ENCODE peak calls at places on chromosomes 5 and 9, in seven cellular contexts. One of them, this sample, is unnamed.

GRCh38 chr5:135324897-135325650 is 74.0 kb downstream of the MACROH2A1 start:
- DNase-seq in GM12892: no peak
- DNase-seq in ovary: no peak
- DNase-seq in HCT116: no peak
- DNase-seq in gastrocnemius medialis: no peak
- DNase-seq in K562: peak; percentile 53
- DNase-seq in H1: no peak
- DNase-seq in this sample: no peak

GRCh38 chr5:169116961-169117461 is 183.9 kb downstream of the SLIT3 start:
- DNase-seq in GM12892: no peak
- DNase-seq in K562: peak; percentile 9
- DNase-seq in gastrocnemius medialis: peak; percentile 29
- DNase-seq in ovary: no peak
- DNase-seq in HCT116: no peak
- DNase-seq in H1: no peak
- DNase-seq in this sample: no peak

GRCh38 chr5:95927927-95928723 is 33.5 kb downstream of the ELL2 start:
- DNase-seq in HCT116: no peak
- DNase-seq in H1: no peak
- DNase-seq in GM12892: no peak
- DNase-seq in K562: no peak
- DNase-seq in ovary: no peak
- DNase-seq in gastrocnemius medialis: no peak
- DNase-seq in this sample: peak; percentile 27

GRCh38 chr9:111691686-111692329 is 30.4 kb downstream of the GNG10 start:
- DNase-seq in ovary: no peak
- DNase-seq in gastrocnemius medialis: no peak
- DNase-seq in H1: no peak
- DNase-seq in GM12892: no peak
- DNase-seq in K562: peak; percentile 39
- DNase-seq in HCT116: peak; percentile 24
- DNase-seq in this sample: peak; percentile 41

GRCh38 chr9:3371842-3372241 is 154.0 kb downstream of the RFX3 start:
- DNase-seq in HCT116: no peak
- DNase-seq in ovary: no peak
- DNase-seq in H1: no peak
- DNase-seq in gastrocnemius medialis: no peak
- DNase-seq in K562: no peak
- DNase-seq in GM12892: no peak
- DNase-seq in this sample: no peak

GRCh38 chr5:41967401-41967800 is 42.3 kb downstream of the FBXO4 start:
- DNase-seq in H1: no peak
- DNase-seq in ovary: no peak
- DNase-seq in K562: no peak
- DNase-seq in gastrocnemius medialis: no peak
- DNase-seq in GM12892: no peak
- DNase-seq in HCT116: no peak
- DNase-seq in this sample: no peak

GRCh38 chr9:16258708-16259107 is 611.8 kb downstream of the BNC2 start:
- DNase-seq in ovary: no peak
- DNase-seq in GM12892: no peak
- DNase-seq in K562: no peak
- DNase-seq in H1: no peak
- DNase-seq in HCT116: no peak
- DNase-seq in gastrocnemius medialis: no peak
- DNase-seq in this sample: no peak

GRCh38 chr5:91378683-91379601 is 4.2 kb downstream of the ARRDC3 start:
- DNase-seq in GM12892: no peak
- DNase-seq in gastrocnemius medialis: no peak
- DNase-seq in K562: peak; percentile 23
- DNase-seq in ovary: no peak
- DNase-seq in HCT116: no peak
- DNase-seq in H1: no peak
- DNase-seq in this sample: peak; percentile 30

GRCh38 chr5:1261643-1262042 is 33.2 kb downstream of the TERT start:
- DNase-seq in gastrocnemius medialis: no peak
- DNase-seq in ovary: no peak
- DNase-seq in HCT116: no peak
- DNase-seq in K562: no peak
- DNase-seq in GM12892: no peak
- DNase-seq in H1: no peak
- DNase-seq in this sample: no peak

DNA sequence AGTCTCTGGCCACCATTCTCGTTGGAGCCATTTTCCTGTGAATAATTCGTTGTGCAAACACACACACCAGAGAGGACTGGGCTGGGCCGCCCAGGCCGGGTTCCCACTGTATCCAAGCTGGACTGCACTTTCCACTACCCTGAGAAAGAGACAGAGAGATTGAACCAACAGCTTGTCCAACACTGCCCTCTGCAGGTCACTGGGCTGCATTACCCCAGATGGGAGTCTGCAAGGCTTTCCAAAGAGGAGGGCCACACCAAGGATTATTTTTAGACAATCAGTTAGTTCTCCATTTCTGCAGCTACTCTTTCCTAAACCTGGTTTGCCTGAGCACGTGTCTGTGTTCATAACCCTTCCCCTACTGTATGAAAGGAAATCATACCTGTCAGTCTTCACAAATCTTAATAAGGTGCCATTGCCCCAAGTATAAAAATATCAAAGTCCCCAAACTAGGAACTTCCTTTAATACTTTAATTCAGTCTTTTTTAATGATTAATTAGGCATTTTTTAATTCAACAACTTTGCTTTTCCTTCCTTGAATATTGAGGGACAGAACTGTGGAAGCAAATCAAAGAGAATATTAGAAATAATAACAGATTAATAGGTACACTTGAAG is 13.3 kb upstream of the FGF1 start:
- DNase-seq in gastrocnemius medialis: peak; percentile 82
- DNase-seq in ovary: peak; percentile 77
- DNase-seq in HCT116: peak; percentile 66
- DNase-seq in K562: peak; percentile 82
- DNase-seq in H1: peak; percentile 96
- DNase-seq in GM12892: peak; percentile 23
- DNase-seq in this sample: peak; percentile 80
- TF ChIP-seq POLR2A in gastrocnemius medialis: no peak
- TF ChIP-seq POLR2A in ovary: peak; percentile 24
- TF ChIP-seq POLR2A in HCT116: no peak
- TF ChIP-seq POLR2A in K562: no peak
- TF ChIP-seq POLR2A in H1: no peak
- TF ChIP-seq POLR2A in GM12892: no peak
- TF ChIP-seq POLR2A in this sample: no peak

DNA sequence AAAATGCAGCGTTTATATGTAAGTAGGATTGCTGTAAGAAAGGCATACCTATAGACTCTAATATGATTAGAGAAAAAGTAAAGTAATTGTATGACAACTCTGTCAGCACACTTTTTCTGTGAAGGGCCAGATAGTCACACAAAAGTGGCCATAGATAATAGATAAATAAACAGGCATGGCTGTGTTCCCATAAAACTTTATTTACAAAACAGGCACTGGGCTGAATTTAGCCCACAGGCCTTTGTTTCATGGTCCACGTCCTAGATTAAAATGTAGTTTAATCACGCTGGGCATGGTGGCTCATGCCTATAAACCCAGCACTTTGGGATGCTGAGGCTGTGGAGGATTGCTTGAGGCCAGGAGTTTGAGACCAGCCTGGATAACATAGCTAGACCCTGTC is 8.7 kb upstream of the TXNDC8 start:
- DNase-seq in HCT116: no peak
- DNase-seq in K562: no peak
- DNase-seq in H1: no peak
- DNase-seq in gastrocnemius medialis: no peak
- DNase-seq in ovary: no peak
- DNase-seq in GM12892: no peak
- DNase-seq in this sample: no peak
- TF ChIP-seq POLR2A in HCT116: no peak
- TF ChIP-seq POLR2A in K562: no peak
- TF ChIP-seq POLR2A in H1: no peak
- TF ChIP-seq POLR2A in gastrocnemius medialis: no peak
- TF ChIP-seq POLR2A in ovary: no peak
- TF ChIP-seq POLR2A in GM12892: no peak
- TF ChIP-seq POLR2A in this sample: no peak

GRCh38 chr5:139765409-139766217 is 30.0 kb upstream of the PSD2 start:
- DNase-seq in gastrocnemius medialis: peak; percentile 48
- DNase-seq in K562: peak; percentile 87
- DNase-seq in HCT116: no peak
- DNase-seq in ovary: peak; percentile 75
- DNase-seq in GM12892: peak; percentile 87
- DNase-seq in H1: peak; percentile 97
- DNase-seq in this sample: peak; percentile 81
- TF ChIP-seq POLR2A in gastrocnemius medialis: no peak
- TF ChIP-seq POLR2A in K562: no peak
- TF ChIP-seq POLR2A in HCT116: no peak
- TF ChIP-seq POLR2A in ovary: no peak
- TF ChIP-seq POLR2A in GM12892: no peak
- TF ChIP-seq POLR2A in H1: no peak
- TF ChIP-seq POLR2A in this sample: no peak

GRCh38 chr5:177330991-177331837 is 19.5 kb upstream of the MXD3 start:
- DNase-seq in HCT116: no peak
- DNase-seq in K562: no peak
- DNase-seq in GM12892: no peak
- DNase-seq in H1: no peak
- DNase-seq in ovary: no peak
- DNase-seq in gastrocnemius medialis: no peak
- DNase-seq in this sample: no peak
- TF ChIP-seq POLR2A in HCT116: no peak
- TF ChIP-seq POLR2A in K562: no peak
- TF ChIP-seq POLR2A in GM12892: no peak
- TF ChIP-seq POLR2A in H1: no peak
- TF ChIP-seq POLR2A in ovary: no peak
- TF ChIP-seq POLR2A in gastrocnemius medialis: no peak
- TF ChIP-seq POLR2A in this sample: no peak

GRCh38 chr9:128067622-128067897 is 440 bp upstream of the NAIF1 start:
- DNase-seq in K562: no peak
- DNase-seq in ovary: no peak
- DNase-seq in H1: no peak
- DNase-seq in HCT116: no peak
- DNase-seq in gastrocnemius medialis: no peak
- DNase-seq in GM12892: no peak
- DNase-seq in this sample: no peak

GRCh38 chr9:128066713-128067621 is at the start of gene NAIF1:
- DNase-seq in ovary: peak; percentile 96
- DNase-seq in GM12892: peak; percentile 92
- DNase-seq in HCT116: peak; percentile 99
- DNase-seq in gastrocnemius medialis: peak; percentile 99
- DNase-seq in K562: peak; percentile 99
- DNase-seq in H1: peak; percentile 99
- DNase-seq in this sample: peak; percentile 99

GRCh38 chr9:128068656-128069221 is 707 bp downstream of the SLC25A25 start:
- DNase-seq in GM12892: no peak
- DNase-seq in H1: no peak
- DNase-seq in gastrocnemius medialis: no peak
- DNase-seq in HCT116: no peak
- DNase-seq in K562: no peak
- DNase-seq in ovary: peak; percentile 47
- DNase-seq in this sample: no peak

GRCh38 chr9:128065907-128066712 is 1.0 kb downstream of the NAIF1 start:
- DNase-seq in GM12892: no peak
- DNase-seq in H1: no peak
- DNase-seq in K562: peak; percentile 56
- DNase-seq in ovary: peak; percentile 60
- DNase-seq in gastrocnemius medialis: no peak
- DNase-seq in HCT116: no peak
- DNase-seq in this sample: no peak

DNA sequence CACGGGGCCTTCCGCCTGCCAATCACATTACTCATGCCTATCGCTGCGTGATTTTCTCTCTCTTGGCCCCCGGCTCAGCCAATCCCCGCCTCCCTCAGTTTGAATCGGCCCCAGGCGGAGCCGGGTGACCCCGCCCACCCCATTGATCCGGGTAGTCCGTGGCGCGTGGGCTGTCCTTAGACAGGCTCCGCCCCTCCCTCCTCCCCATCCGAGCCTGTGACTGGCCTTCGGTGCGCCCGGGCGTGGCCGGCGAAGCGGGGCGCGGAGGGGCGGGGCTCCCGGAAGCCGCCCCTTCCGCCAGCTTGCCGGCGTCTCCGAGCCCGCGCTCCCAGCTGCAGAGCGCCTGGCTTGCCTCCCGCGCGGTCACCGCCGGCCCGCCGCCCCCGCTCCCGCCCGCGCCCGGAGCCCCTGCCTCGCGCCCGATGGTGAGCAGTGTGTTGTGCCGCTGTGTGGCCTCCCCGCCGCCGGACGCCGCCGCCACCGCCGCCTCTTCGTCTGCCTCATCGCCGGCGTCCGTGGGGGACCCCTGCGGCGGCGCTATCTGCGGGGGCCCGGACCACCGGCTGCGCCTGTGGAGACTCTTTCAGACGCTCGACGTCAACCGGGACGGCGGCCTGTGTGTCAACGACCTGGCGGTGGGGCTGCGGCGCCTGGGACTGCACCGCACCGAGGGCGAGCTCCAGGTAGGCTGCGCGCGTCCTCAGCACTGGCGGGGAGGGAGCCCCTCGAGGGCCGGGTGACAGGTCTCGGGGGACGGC is at the start of gene SLC25A25:
- DNase-seq in gastrocnemius medialis: peak; percentile 99
- DNase-seq in K562: peak; percentile 99
- DNase-seq in HCT116: peak; percentile 97
- DNase-seq in H1: peak; percentile 100
- DNase-seq in ovary: peak; percentile 100
- DNase-seq in GM12892: peak; percentile 88
- DNase-seq in this sample: peak; percentile 100
- TF ChIP-seq POLR2A in gastrocnemius medialis: peak; percentile 88
- TF ChIP-seq POLR2A in K562: no peak
- TF ChIP-seq POLR2A in HCT116: no peak
- TF ChIP-seq POLR2A in H1: no peak
- TF ChIP-seq POLR2A in ovary: peak; percentile 87
- TF ChIP-seq POLR2A in GM12892: peak; percentile 64
- TF ChIP-seq POLR2A in this sample: peak; percentile 69

GRCh38 chr9:91162784-91163440 is 198.8 kb downstream of the AUH start:
- DNase-seq in HCT116: no peak
- DNase-seq in gastrocnemius medialis: no peak
- DNase-seq in ovary: no peak
- DNase-seq in GM12892: peak; percentile 42
- DNase-seq in H1: no peak
- DNase-seq in K562: peak; percentile 76
- DNase-seq in this sample: no peak
- TF ChIP-seq POLR2A in HCT116: no peak
- TF ChIP-seq POLR2A in gastrocnemius medialis: no peak
- TF ChIP-seq POLR2A in ovary: no peak
- TF ChIP-seq POLR2A in GM12892: no peak
- TF ChIP-seq POLR2A in H1: no peak
- TF ChIP-seq POLR2A in K562: no peak
- TF ChIP-seq POLR2A in this sample: no peak

GRCh38 chr5:177496111-177497010 is 1.0 kb downstream of the PDLIM7 start:
- DNase-seq in K562: peak; percentile 95
- DNase-seq in gastrocnemius medialis: peak; percentile 91
- DNase-seq in ovary: peak; percentile 88
- DNase-seq in GM12892: no peak
- DNase-seq in H1: peak; percentile 83
- DNase-seq in HCT116: peak; percentile 44
- DNase-seq in this sample: peak; percentile 67
- TF ChIP-seq POLR2A in K562: no peak
- TF ChIP-seq POLR2A in gastrocnemius medialis: peak; percentile 43
- TF ChIP-seq POLR2A in ovary: no peak
- TF ChIP-seq POLR2A in GM12892: no peak
- TF ChIP-seq POLR2A in H1: no peak
- TF ChIP-seq POLR2A in HCT116: no peak
- TF ChIP-seq POLR2A in this sample: no peak

GRCh38 chr5:132829742-132830435 is 558 bp downstream of the SHROOM1 start:
- DNase-seq in HCT116: peak; percentile 38
- DNase-seq in ovary: peak; percentile 71
- DNase-seq in H1: peak; percentile 82
- DNase-seq in K562: peak; percentile 86
- DNase-seq in GM12892: peak; percentile 92
- DNase-seq in gastrocnemius medialis: peak; percentile 50
- DNase-seq in this sample: peak; percentile 72
- TF ChIP-seq POLR2A in HCT116: no peak
- TF ChIP-seq POLR2A in ovary: no peak
- TF ChIP-seq POLR2A in H1: no peak
- TF ChIP-seq POLR2A in K562: no peak
- TF ChIP-seq POLR2A in GM12892: no peak
- TF ChIP-seq POLR2A in gastrocnemius medialis: no peak
- TF ChIP-seq POLR2A in this sample: no peak